ENCODE peak calls at places on chromosomes 4 and X, in five cellular contexts. X is HTR-8/SVneo; M is neural crest cell; R is CD4-positive, CD25-positive, alpha-beta regulatory T cell; O is M059J. K is an unnamed sample.

GRCh38 chrX:31392541-31392940 is 320.7 kb upstream of the FTHL17 start:
- DNase-seq in X (no peak), M (no peak), O (no peak), R (no peak), K (no peak)

GRCh38 chr4:29536745-29537144 is 1183.4 kb upstream of the PCDH7 start:
- DNase-seq in R (no peak), X (no peak), O (no peak), M (no peak), K (no peak)

GRCh38 chr4:167290684-167291083 is 56.4 kb upstream of the SPOCK3 start:
- DNase-seq in R (no peak), O (peak), X (peak), M (no peak), K (peak)

GRCh38 chr4:76689079-76689817 is 208.7 kb downstream of the SOWAHB start:
- DNase-seq in X (peak), M (peak), R (no peak), O (peak), K (peak)

GRCh38 chr4:22634541-22635181 is 58.1 kb upstream of the GBA3 start:
- DNase-seq in R (no peak), M (no peak), O (no peak), X (no peak), K (no peak)

GRCh38 chr4:131649227-131649626 is 1499.9 kb upstream of the PCDH10 start:
- DNase-seq in X (no peak), O (no peak), R (no peak), M (no peak), K (no peak)

GRCh38 chr4:142367326-142368188 is 478.5 kb downstream of the INPP4B start:
- DNase-seq in X (no peak), O (peak), M (no peak), R (no peak), K (no peak)

GRCh38 chr4:37967749-37968148 is 7.6 kb downstream of the PTTG2 start:
- DNase-seq in O (no peak), R (no peak), M (no peak), X (no peak), K (no peak)

GRCh38 chr4:182023469-182023868 is 219.7 kb upstream of the TENM3 start:
- DNase-seq in R (no peak), X (no peak), O (no peak), M (no peak), K (no peak)

GRCh38 chr4:24927039-24927438 is 14.2 kb upstream of the CCDC149 start:
- DNase-seq in R (no peak), M (no peak), X (no peak), O (no peak), K (no peak)

GRCh38 chrX:41085105-41085882 is at the start of gene USP9X:
- DNase-seq in M (peak), X (peak), R (peak), O (peak), K (peak)

GRCh38 chr4:6152879-6153705 is 47.3 kb downstream of the JAKMIP1 start:
- DNase-seq in R (no peak), X (no peak), M (no peak), O (no peak), K (no peak)

GRCh38 chr4:168483786-168484185 is 3.5 kb upstream of the DDX60L start:
- DNase-seq in X (no peak), R (no peak), O (peak), M (no peak), K (peak)

K was measured in ELR.